ENCODE peak calls at places on chromosome 9, in nine cellular contexts. N is colonic mucosa, T is mucosa of descending colon, I is right lobe of liver, J is endothelial cell of umbilical vein, B is suprapubic skin, Q is OCI-LY7, K is PC-3, W is heart right ventricle. M is an unnamed sample.

GRCh38 chr9:99966720-99967119 is 60.3 kb downstream of the STX17 start:
- DNase-seq in I (no peak), Q (no peak), J (peak; percentile 52), B (no peak), K (peak; percentile 64), N (no peak), W (no peak), T (no peak), M (peak; percentile 8)

GRCh38 chr9:125706661-125707539 is at the start of gene MAPKAP1:
- DNase-seq in J (peak; percentile 95), T (peak; percentile 97), B (peak; percentile 98), K (peak; percentile 93), W (peak; percentile 97), Q (peak; percentile 96), N (peak; percentile 98), I (peak; percentile 99), M (peak; percentile 97)

GRCh38 chr9:131869312-131869711 is 129.4 kb upstream of the RAPGEF1 start:
- DNase-seq in I (peak; percentile 24), J (no peak), W (no peak), K (no peak), B (no peak), N (no peak), T (no peak), Q (no peak), M (no peak)

GRCh38 chr9:123400926-123401503 is 45.0 kb downstream of the CRB2 start:
- DNase-seq in W (peak; percentile 19), I (no peak), N (no peak), B (no peak), Q (no peak), K (no peak), T (no peak), J (peak; percentile 63), M (no peak)

GRCh38 chr9:70142101-70142500 is 98.5 kb downstream of the MAMDC2 start:
- DNase-seq in Q (no peak), B (no peak), W (no peak), N (no peak), K (no peak), I (no peak), T (no peak), J (no peak), M (no peak)

GRCh38 chr9:105069285-105070065 is 141.5 kb upstream of the ABCA1 start:
- DNase-seq in J (no peak), Q (no peak), B (no peak), K (peak; percentile 22), I (no peak), N (no peak), W (no peak), T (no peak), M (no peak)

GRCh38 chr9:83062011-83062652 is 810 bp downstream of the RASEF start:
- DNase-seq in B (peak; percentile 62), N (peak; percentile 74), T (peak; percentile 79), I (no peak), K (peak; percentile 55), Q (no peak), W (no peak), J (no peak), M (peak; percentile 64)

GRCh38 chr9:136546697-136547481 is 1.0 kb upstream of the NOTCH1 start:
- DNase-seq in K (peak; percentile 50), Q (peak; percentile 60), T (peak; percentile 86), I (peak; percentile 92), W (no peak), J (peak; percentile 57), B (peak; percentile 85), N (peak; percentile 78), M (peak; percentile 75)

GRCh38 chr9:137423810-137424291 is 658 bp downstream of the NOXA1 start:
- DNase-seq in I (peak; percentile 56), K (peak; percentile 51), N (peak; percentile 62), W (no peak), B (peak; percentile 81), Q (no peak), T (peak; percentile 81), J (no peak), M (peak; percentile 62)

GRCh38 chr9:99052849-99053715 is 51.8 kb upstream of the TGFBR1 start:
- DNase-seq in J (no peak), W (no peak), T (no peak), N (no peak), Q (no peak), I (no peak), K (no peak), B (no peak), M (no peak)

GRCh38 chr9:136542246-136543041 is 3.4 kb downstream of the NOTCH1 start:
- DNase-seq in I (no peak), Q (no peak), J (no peak), T (no peak), K (no peak), B (no peak), N (no peak), W (no peak), M (no peak)

GRCh38 chr9:136196465-136197371 is 8.2 kb downstream of the LHX3 start:
- DNase-seq in K (peak; percentile 7), N (no peak), Q (peak; percentile 33), J (no peak), I (no peak), T (no peak), W (no peak), B (no peak), M (no peak)

GRCh38 chr9:69513291-69513690 is 158.9 kb downstream of the APBA1 start:
- DNase-seq in Q (no peak), I (no peak), N (no peak), W (no peak), K (no peak), B (no peak), J (no peak), T (no peak), M (no peak)

GRCh38 chr9:137952976-137953666 is 75.5 kb downstream of the CACNA1B start:
- DNase-seq in B (no peak), N (no peak), T (no peak), J (no peak), K (no peak), I (no peak), W (no peak), Q (no peak), M (no peak)

GRCh38 chr9:928363-929042 is 48.0 kb upstream of the DMRT3 start:
- DNase-seq in Q (peak; percentile 36), W (no peak), J (peak; percentile 4), B (no peak), K (peak; percentile 47), N (no peak), I (no peak), T (no peak), M (peak; percentile 47)

GRCh38 chr9:13110766-13111400 is 168.6 kb downstream of the MPDZ start:
- DNase-seq in Q (no peak), T (no peak), N (no peak), J (no peak), I (peak; percentile 64), W (peak; percentile 30), B (no peak), K (no peak), M (no peak)

DNA sequence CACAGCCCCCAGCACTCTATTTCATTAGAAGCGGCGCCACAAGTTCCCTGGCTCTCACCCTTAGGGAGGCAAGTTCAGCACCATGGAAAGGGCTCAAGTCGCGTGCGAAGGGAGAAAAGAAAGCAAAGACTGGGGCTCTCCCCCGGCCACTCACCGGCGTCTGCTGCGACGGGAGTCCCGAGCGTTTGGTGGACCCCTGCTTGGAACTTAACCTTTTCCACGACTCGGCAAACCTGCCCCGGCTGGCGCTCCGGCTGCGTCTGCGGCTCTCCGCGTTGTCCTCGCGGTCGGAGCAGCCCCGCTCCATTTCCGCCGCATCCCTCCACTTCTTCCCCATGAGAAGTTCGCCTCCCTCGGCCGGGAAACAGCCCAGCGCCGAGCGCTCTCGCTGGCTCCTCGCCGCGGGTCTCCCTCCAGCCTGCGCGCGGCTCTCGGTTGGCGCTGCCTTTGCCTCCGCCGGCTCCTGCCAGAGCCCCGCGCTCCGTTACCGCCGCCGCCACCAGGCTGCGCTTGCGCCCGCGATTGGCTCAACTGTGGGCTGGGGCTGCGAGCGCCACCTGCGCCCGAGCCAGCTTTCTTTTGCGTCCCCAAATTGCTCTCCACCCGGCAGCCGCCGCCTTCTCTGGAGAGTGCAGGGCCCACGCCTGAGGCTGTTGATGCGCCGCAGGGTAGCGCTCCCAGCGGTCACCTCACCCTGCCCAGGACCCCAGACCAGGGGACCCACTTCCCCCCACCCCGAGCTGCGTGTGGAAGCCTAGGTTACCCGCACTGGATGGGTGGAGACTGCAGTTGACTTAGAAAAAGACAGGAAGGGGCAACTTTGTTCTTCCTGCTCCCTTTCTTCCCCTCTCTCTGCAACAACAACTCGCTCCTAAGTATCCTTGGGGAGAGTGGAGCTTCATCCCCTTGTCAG is 321.6 kb downstream of the CEMIP2 start:
- DNase-seq in B (no peak), W (peak; percentile 21), T (peak; percentile 59), I (peak; percentile 61), K (peak; percentile 38), J (peak; percentile 68), Q (no peak), N (peak; percentile 45), M (peak; percentile 42)
- H3K4me3 ChIP-seq in B (peak overlapping the region; percentile 47), W (peak overlapping the region; percentile 38), T (no peak overlapping the region), I (peak overlapping the region; percentile 48), K (no peak overlapping the region), J (peak overlapping the region; percentile 34), Q (no peak overlapping the region), N (peak overlapping the region; percentile 49), M (peak overlapping the region; percentile 17)

DNA sequence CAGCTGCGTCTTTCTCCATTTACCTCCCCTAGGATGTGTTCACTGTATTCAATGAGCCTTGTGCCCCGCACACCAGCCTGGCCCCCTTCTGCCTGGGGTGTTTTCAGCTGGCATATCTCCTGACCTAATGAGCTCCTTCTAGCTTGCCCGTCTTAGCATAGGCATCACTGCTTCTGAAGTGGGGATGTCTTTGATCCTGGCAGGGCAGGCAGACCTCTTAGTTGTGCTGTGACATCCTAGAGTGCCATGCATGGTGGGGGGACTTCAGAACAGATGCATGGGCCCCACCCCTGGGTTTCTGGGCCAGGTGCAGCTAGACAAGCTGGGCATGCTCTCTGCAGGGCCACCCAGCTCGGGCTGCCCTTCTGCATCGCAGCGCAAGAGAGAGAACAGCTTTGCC is 172.7 kb downstream of the GADD45G start:
- DNase-seq in W (no peak), T (no peak), K (no peak), J (no peak), B (peak; percentile 24), N (no peak), Q (no peak), I (no peak), M (no peak)
- H3K36me3 ChIP-seq in W (no peaks in the 10 kb centered on the region), T (no peaks in the 10 kb centered on the region), K (no peaks in the 10 kb centered on the region), J (no peaks in the 10 kb centered on the region), B (no peaks in the 10 kb centered on the region), N (no peaks in the 10 kb centered on the region), Q (no peaks in the 10 kb centered on the region), I (no peaks in the 10 kb centered on the region), M (no peaks in the 10 kb centered on the region)

GRCh38 chr9:35673998-35674361 is 252 bp downstream of the CA9 start:
- DNase-seq in I (no peak), Q (no peak), J (no peak), B (no peak), W (no peak), K (no peak), T (no peak), N (no peak), M (no peak)
- H3K4me3 ChIP-seq in I (no peak overlapping the region), Q (no peak overlapping the region), J (no peak overlapping the region), B (no peak overlapping the region), W (no peak overlapping the region), K (no peak overlapping the region), T (no peak overlapping the region), N (no peak overlapping the region), M (no peak overlapping the region)

DNA sequence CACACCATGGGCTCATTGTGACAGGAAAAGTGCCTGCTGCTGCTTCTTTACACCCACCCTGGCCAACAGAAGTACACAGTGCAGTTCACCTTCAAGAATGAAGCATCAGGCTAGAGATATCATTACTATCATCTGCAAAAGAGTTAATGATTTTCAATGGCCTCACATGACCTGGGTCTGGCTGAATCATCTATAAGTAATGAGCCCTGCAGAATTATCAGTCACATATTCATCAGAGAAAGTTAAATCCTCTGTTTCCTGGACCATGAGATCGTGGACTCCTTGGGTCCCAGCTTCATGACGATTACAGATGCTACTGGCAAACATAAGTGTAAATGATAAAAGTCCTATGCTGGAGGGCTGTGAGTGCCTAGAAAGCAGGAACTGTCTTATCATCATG is 8.3 kb downstream of the BAG1 start:
- DNase-seq in W (no peak), B (no peak), I (no peak), K (no peak), J (no peak), N (no peak), T (no peak), Q (no peak), M (no peak)
- H3K36me3 ChIP-seq in W (no peaks in the 10 kb centered on the region), B (peaks cover 97% of the 10 kb centered on the region), I (peaks cover 66% of the 10 kb centered on the region), K (peaks cover 60% of the 10 kb centered on the region), J (peaks cover 55% of the 10 kb centered on the region), N (peaks cover 23% of the 10 kb centered on the region), T (peaks cover 18% of the 10 kb centered on the region), Q (peaks cover 87% of the 10 kb centered on the region), M (peaks cover 29% of the 10 kb centered on the region)